ENCODE peak calls at places on chromosomes 4 and X, in five cellular contexts. Z is colonic mucosa, X is neural crest cell, Q is ovary, N is foreskin fibroblast. K is an unnamed sample.
A peak's percentile ranks its signal among the peaks of the same experiment; 100 is the strongest.

GRCh38 chr4:148023782-148024181 is 291.9 kb downstream of the ARHGAP10 start:
- DNase-seq in Z (no peak), X (no peak), Q (no peak), N (no peak), K (no peak)

GRCh38 chr4:80814266-80814665 is 216.2 kb upstream of the BMP3 start:
- DNase-seq in Z (no peak), Q (no peak), X (no peak), N (no peak), K (no peak)

GRCh38 chr4:76696109-76696508 is 201.8 kb downstream of the SOWAHB start:
- DNase-seq in Z (no peak), Q (no peak), N (peak; percentile 74), X (peak; percentile 69), K (no peak)

GRCh38 chrX:71282514-71283408 is 674 bp upstream of the NONO start:
- DNase-seq in Z (no peak), X (no peak), N (no peak), Q (no peak), K (no peak)

GRCh38 chr4:5460106-5460801 is 248.1 kb downstream of the EVC2 start:
- DNase-seq in Q (no peak), Z (no peak), N (peak; percentile 4), X (peak; percentile 49), K (no peak)

GRCh38 chrX:132119821-132120220 is 8.0 kb downstream of the FRMD7 start:
- DNase-seq in N (no peak), Z (no peak), Q (no peak), X (peak; percentile 55), K (no peak)

GRCh38 chr4:118086334-118086733 is 52.0 kb downstream of the NDST3 start:
- DNase-seq in Z (no peak), N (peak; percentile 74), Q (no peak), X (no peak), K (no peak)

GRCh38 chrX:135951291-135951690 is 22.5 kb downstream of the MMGT1 start:
- DNase-seq in Z (no peak), Q (no peak), N (no peak), X (no peak), K (no peak)

GRCh38 chrX:23901065-23901464 is 6.7 kb downstream of the APOO start:
- DNase-seq in Z (no peak), Q (no peak), X (no peak), N (peak; percentile 77), K (no peak)

GRCh38 chrX:23901805-23902204 is 5.9 kb downstream of the APOO start:
- DNase-seq in N (peak; percentile 64), X (peak; percentile 34), Z (peak; percentile 72), Q (peak; percentile 33), K (no peak)

GRCh38 chrX:23900220-23900797 is 7.4 kb downstream of the APOO start:
- DNase-seq in N (no peak), Z (no peak), X (no peak), Q (no peak), K (no peak)

GRCh38 chrX:23904096-23904495 is 3.6 kb downstream of the APOO start:
- DNase-seq in X (no peak), Z (no peak), N (no peak), Q (no peak), K (no peak)

GRCh38 chrX:23902419-23902818 is 5.3 kb downstream of the APOO start:
- DNase-seq in N (no peak), Q (no peak), X (no peak), Z (no peak), K (no peak)
- TF ChIP-seq CTCF in N (no peak), Q (peak; percentile 62), X (peak; percentile 78), Z (peak; percentile 23), K (peak; percentile 33)

GRCh38 chr4:180913750-180914149 is 1329.5 kb upstream of the TENM3 start:
- DNase-seq in Z (no peak), Q (no peak), N (no peak), X (no peak), K (no peak)

DNA sequence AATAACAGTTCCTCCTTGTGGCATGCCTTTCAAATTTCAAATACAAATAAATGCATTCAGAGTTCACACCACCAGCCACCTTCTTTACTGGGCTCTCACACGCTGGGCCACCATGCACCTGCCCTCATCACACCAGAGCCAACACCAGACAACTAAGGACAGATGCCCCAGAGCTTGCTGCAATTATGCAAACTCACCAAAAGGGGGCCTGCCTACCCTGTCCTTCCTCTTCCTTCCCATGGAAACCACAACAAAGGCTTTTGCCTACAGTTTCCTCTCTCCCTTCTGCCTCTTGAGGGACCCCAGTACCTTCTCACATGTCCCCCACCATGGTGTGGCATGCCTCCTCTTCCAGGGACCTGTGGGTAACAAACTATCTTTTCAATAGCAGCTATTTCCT is 1333.9 kb upstream of the TENM3 start:
- DNase-seq in Q (no peak), Z (no peak), N (no peak), X (no peak), K (no peak)
- TF ChIP-seq CTCF in Q (no peak), Z (no peak), N (peak; percentile 20), X (peak; percentile 36), K (no peak)

GRCh38 chr4:113109106-113109740 is 59.8 kb downstream of the ANK2 start:
- DNase-seq in Q (no peak), N (no peak), Z (no peak), X (no peak), K (no peak)

GRCh38 chr4:113101669-113102068 is 52.2 kb downstream of the ANK2 start:
- DNase-seq in X (no peak), Q (no peak), N (peak; percentile 38), Z (no peak), K (no peak)

GRCh38 chr4:113103556-113103955 is 54.1 kb downstream of the ANK2 start:
- DNase-seq in Z (no peak), X (no peak), Q (no peak), N (no peak), K (no peak)

GRCh38 chr4:113106076-113106475 is 56.6 kb downstream of the ANK2 start:
- DNase-seq in Z (no peak), N (peak; percentile 30), Q (no peak), X (no peak), K (no peak)
- TF ChIP-seq CTCF in Z (no peak), N (peak; percentile 34), Q (peak; percentile 62), X (peak; percentile 64), K (no peak)

GRCh38 chr4:134024251-134024650 is 177.3 kb downstream of the PABPC4L start:
- DNase-seq in Z (no peak), Q (no peak), X (no peak), N (no peak), K (no peak)
- TF ChIP-seq CTCF in Z (no peak), Q (no peak), X (peak; percentile 52), N (peak; percentile 25), K (no peak)

DNA sequence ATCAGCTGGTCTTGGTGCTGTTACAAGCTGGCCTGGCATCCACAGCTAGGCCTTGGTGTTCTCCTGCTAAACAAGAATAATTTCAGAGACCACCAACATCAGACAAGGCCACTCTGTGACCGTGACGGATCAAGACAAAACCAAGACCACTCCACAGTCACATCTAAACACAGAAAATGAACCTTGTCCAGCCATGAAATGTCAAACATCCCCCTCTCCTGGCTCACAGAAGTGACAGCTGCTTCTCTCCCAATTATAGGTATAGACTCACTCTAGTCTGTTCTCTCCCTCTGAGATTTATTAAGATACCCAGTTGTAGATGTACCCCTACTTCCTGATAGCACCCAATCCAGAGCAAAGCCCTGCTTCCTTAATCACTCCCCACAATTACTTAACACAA is 40.4 kb downstream of the EFHC2 start:
- DNase-seq in Q (no peak), N (no peak), X (no peak), Z (no peak), K (no peak)
- TF ChIP-seq CTCF in Q (no peak), N (no peak), X (no peak), Z (no peak), K (no peak)

DNA sequence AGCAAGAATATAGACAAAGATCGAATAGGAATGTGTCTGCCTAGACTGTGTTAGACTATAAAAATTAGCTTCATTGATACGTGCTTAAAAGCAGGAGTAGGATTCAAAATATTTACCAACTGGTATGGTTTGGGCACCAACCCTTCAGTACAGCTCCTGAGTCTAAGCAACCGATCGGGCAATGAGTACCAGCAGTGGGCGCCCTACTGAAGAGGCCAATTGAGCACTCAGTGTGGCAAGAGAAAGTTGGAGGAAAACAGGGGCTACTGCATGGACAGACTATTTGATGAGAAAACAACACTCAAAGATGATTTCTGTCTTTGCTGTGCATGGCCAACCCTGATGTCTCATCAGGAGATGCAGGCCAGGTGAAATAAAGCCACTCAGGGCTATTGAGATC is 176.0 kb upstream of the NWD2 start:
- DNase-seq in N (no peak), Z (no peak), Q (no peak), X (no peak), K (no peak)
- TF ChIP-seq CTCF in N (no peak), Z (no peak), Q (no peak), X (no peak), K (no peak)

GRCh38 chrX:25012433-25012735 is 3.4 kb downstream of the ARX start:
- DNase-seq in Z (no peak), X (no peak), N (no peak), Q (no peak), K (no peak)
- TF ChIP-seq CTCF in Z (no peak), X (no peak), N (no peak), Q (no peak), K (no peak)

K was measured in natural killer cell.